ENCODE peak calls at places on chromosomes 6 and 20, in ten cellular contexts. One of them, this sample, is unnamed.

GRCh38 chr6:151160869-151161268 is 78.9 kb upstream of the AKAP12 start:
- DNase-seq in iris pigment epithelial cell: peak; percentile 49
- DNase-seq in stimulated activated CD4-positive, alpha-beta T cell treated with anti-CD3 and anti-CD28 coated beads, Interleukin-2, amount 100 ng/mL, for 48 hours: no peak
- DNase-seq in cortex of kidney: peak; percentile 5
- DNase-seq in epithelial cell of prostate: no peak
- DNase-seq in progenitor cell of endocrine pancreas: no peak
- DNase-seq in activated T-cell treated with anti-CD3 and anti-CD28 coated beads for 1 hour: no peak
- DNase-seq in stimulated activated naive CD8-positive, alpha-beta T cell treated with anti-CD3 and anti-CD28 coated beads, Interleukin-15, amount 100 ng/mL, for 72 hours: no peak
- DNase-seq in activated CD4-positive, alpha-beta T cell treated with anti-CD3 and anti-CD28 coated beads, Interleukin-2, amount 50 U/mL, for 24 hours: no peak
- DNase-seq in pons: no peak
- DNase-seq in this sample: no peak

GRCh38 chr6:102298066-102298465 is 904.6 kb downstream of the GRIK2 start:
- DNase-seq in stimulated activated naive CD8-positive, alpha-beta T cell treated with anti-CD3 and anti-CD28 coated beads, Interleukin-15, amount 100 ng/mL, for 72 hours: no peak
- DNase-seq in pons: no peak
- DNase-seq in epithelial cell of prostate: no peak
- DNase-seq in activated CD4-positive, alpha-beta T cell treated with anti-CD3 and anti-CD28 coated beads, Interleukin-2, amount 50 U/mL, for 24 hours: no peak
- DNase-seq in stimulated activated CD4-positive, alpha-beta T cell treated with anti-CD3 and anti-CD28 coated beads, Interleukin-2, amount 100 ng/mL, for 48 hours: no peak
- DNase-seq in activated T-cell treated with anti-CD3 and anti-CD28 coated beads for 1 hour: no peak
- DNase-seq in progenitor cell of endocrine pancreas: no peak
- DNase-seq in cortex of kidney: no peak
- DNase-seq in iris pigment epithelial cell: no peak
- DNase-seq in this sample: no peak

GRCh38 chr6:111441678-111442243 is 41.3 kb downstream of the REV3L start:
- DNase-seq in progenitor cell of endocrine pancreas: no peak
- DNase-seq in activated T-cell treated with anti-CD3 and anti-CD28 coated beads for 1 hour: no peak
- DNase-seq in epithelial cell of prostate: no peak
- DNase-seq in stimulated activated CD4-positive, alpha-beta T cell treated with anti-CD3 and anti-CD28 coated beads, Interleukin-2, amount 100 ng/mL, for 48 hours: no peak
- DNase-seq in cortex of kidney: no peak
- DNase-seq in activated CD4-positive, alpha-beta T cell treated with anti-CD3 and anti-CD28 coated beads, Interleukin-2, amount 50 U/mL, for 24 hours: no peak
- DNase-seq in stimulated activated naive CD8-positive, alpha-beta T cell treated with anti-CD3 and anti-CD28 coated beads, Interleukin-15, amount 100 ng/mL, for 72 hours: no peak
- DNase-seq in iris pigment epithelial cell: no peak
- DNase-seq in pons: peak; percentile 45
- DNase-seq in this sample: no peak

GRCh38 chr6:13724174-13724573 is 12.5 kb upstream of the RANBP9 start:
- DNase-seq in activated T-cell treated with anti-CD3 and anti-CD28 coated beads for 1 hour: no peak
- DNase-seq in iris pigment epithelial cell: no peak
- DNase-seq in stimulated activated CD4-positive, alpha-beta T cell treated with anti-CD3 and anti-CD28 coated beads, Interleukin-2, amount 100 ng/mL, for 48 hours: no peak
- DNase-seq in pons: no peak
- DNase-seq in activated CD4-positive, alpha-beta T cell treated with anti-CD3 and anti-CD28 coated beads, Interleukin-2, amount 50 U/mL, for 24 hours: no peak
- DNase-seq in epithelial cell of prostate: peak; percentile 60
- DNase-seq in progenitor cell of endocrine pancreas: no peak
- DNase-seq in stimulated activated naive CD8-positive, alpha-beta T cell treated with anti-CD3 and anti-CD28 coated beads, Interleukin-15, amount 100 ng/mL, for 72 hours: no peak
- DNase-seq in cortex of kidney: no peak
- DNase-seq in this sample: no peak

GRCh38 chr6:170186909-170187668 is 103.8 kb downstream of the DLL1 start:
- DNase-seq in activated T-cell treated with anti-CD3 and anti-CD28 coated beads for 1 hour: no peak
- DNase-seq in stimulated activated CD4-positive, alpha-beta T cell treated with anti-CD3 and anti-CD28 coated beads, Interleukin-2, amount 100 ng/mL, for 48 hours: no peak
- DNase-seq in activated CD4-positive, alpha-beta T cell treated with anti-CD3 and anti-CD28 coated beads, Interleukin-2, amount 50 U/mL, for 24 hours: no peak
- DNase-seq in progenitor cell of endocrine pancreas: no peak
- DNase-seq in cortex of kidney: no peak
- DNase-seq in stimulated activated naive CD8-positive, alpha-beta T cell treated with anti-CD3 and anti-CD28 coated beads, Interleukin-15, amount 100 ng/mL, for 72 hours: no peak
- DNase-seq in pons: no peak
- DNase-seq in epithelial cell of prostate: no peak
- DNase-seq in iris pigment epithelial cell: no peak
- DNase-seq in this sample: no peak

GRCh38 chr6:134316733-134317431 is 1.0 kb downstream of the SGK1 start:
- DNase-seq in epithelial cell of prostate: no peak
- DNase-seq in cortex of kidney: no peak
- DNase-seq in stimulated activated naive CD8-positive, alpha-beta T cell treated with anti-CD3 and anti-CD28 coated beads, Interleukin-15, amount 100 ng/mL, for 72 hours: no peak
- DNase-seq in activated T-cell treated with anti-CD3 and anti-CD28 coated beads for 1 hour: no peak
- DNase-seq in stimulated activated CD4-positive, alpha-beta T cell treated with anti-CD3 and anti-CD28 coated beads, Interleukin-2, amount 100 ng/mL, for 48 hours: no peak
- DNase-seq in iris pigment epithelial cell: no peak
- DNase-seq in activated CD4-positive, alpha-beta T cell treated with anti-CD3 and anti-CD28 coated beads, Interleukin-2, amount 50 U/mL, for 24 hours: no peak
- DNase-seq in pons: peak; percentile 79
- DNase-seq in progenitor cell of endocrine pancreas: no peak
- DNase-seq in this sample: no peak

GRCh38 chr6:158002951-158003853 is 21.5 kb downstream of the SYNJ2 start:
- DNase-seq in activated CD4-positive, alpha-beta T cell treated with anti-CD3 and anti-CD28 coated beads, Interleukin-2, amount 50 U/mL, for 24 hours: no peak
- DNase-seq in epithelial cell of prostate: no peak
- DNase-seq in progenitor cell of endocrine pancreas: no peak
- DNase-seq in pons: peak; percentile 60
- DNase-seq in stimulated activated naive CD8-positive, alpha-beta T cell treated with anti-CD3 and anti-CD28 coated beads, Interleukin-15, amount 100 ng/mL, for 72 hours: peak; percentile 49
- DNase-seq in activated T-cell treated with anti-CD3 and anti-CD28 coated beads for 1 hour: no peak
- DNase-seq in stimulated activated CD4-positive, alpha-beta T cell treated with anti-CD3 and anti-CD28 coated beads, Interleukin-2, amount 100 ng/mL, for 48 hours: no peak
- DNase-seq in iris pigment epithelial cell: peak; percentile 91
- DNase-seq in cortex of kidney: no peak
- DNase-seq in this sample: no peak

GRCh38 chr6:69976591-69977090 is 110.3 kb downstream of the COL19A1 start:
- DNase-seq in epithelial cell of prostate: no peak
- DNase-seq in iris pigment epithelial cell: no peak
- DNase-seq in progenitor cell of endocrine pancreas: no peak
- DNase-seq in pons: no peak
- DNase-seq in activated CD4-positive, alpha-beta T cell treated with anti-CD3 and anti-CD28 coated beads, Interleukin-2, amount 50 U/mL, for 24 hours: no peak
- DNase-seq in activated T-cell treated with anti-CD3 and anti-CD28 coated beads for 1 hour: no peak
- DNase-seq in stimulated activated naive CD8-positive, alpha-beta T cell treated with anti-CD3 and anti-CD28 coated beads, Interleukin-15, amount 100 ng/mL, for 72 hours: no peak
- DNase-seq in stimulated activated CD4-positive, alpha-beta T cell treated with anti-CD3 and anti-CD28 coated beads, Interleukin-2, amount 100 ng/mL, for 48 hours: no peak
- DNase-seq in cortex of kidney: no peak
- DNase-seq in this sample: no peak

GRCh38 chr6:21914121-21914973 is 320.8 kb downstream of the SOX4 start:
- DNase-seq in activated T-cell treated with anti-CD3 and anti-CD28 coated beads for 1 hour: peak; percentile 30
- DNase-seq in pons: no peak
- DNase-seq in cortex of kidney: no peak
- DNase-seq in stimulated activated naive CD8-positive, alpha-beta T cell treated with anti-CD3 and anti-CD28 coated beads, Interleukin-15, amount 100 ng/mL, for 72 hours: peak; percentile 41
- DNase-seq in epithelial cell of prostate: no peak
- DNase-seq in stimulated activated CD4-positive, alpha-beta T cell treated with anti-CD3 and anti-CD28 coated beads, Interleukin-2, amount 100 ng/mL, for 48 hours: peak; percentile 18
- DNase-seq in iris pigment epithelial cell: peak; percentile 77
- DNase-seq in progenitor cell of endocrine pancreas: no peak
- DNase-seq in activated CD4-positive, alpha-beta T cell treated with anti-CD3 and anti-CD28 coated beads, Interleukin-2, amount 50 U/mL, for 24 hours: peak; percentile 3
- DNase-seq in this sample: no peak

GRCh38 chr20:24837721-24838456 is 111.2 kb upstream of the CST7 start:
- DNase-seq in iris pigment epithelial cell: peak; percentile 27
- DNase-seq in cortex of kidney: no peak
- DNase-seq in activated CD4-positive, alpha-beta T cell treated with anti-CD3 and anti-CD28 coated beads, Interleukin-2, amount 50 U/mL, for 24 hours: no peak
- DNase-seq in epithelial cell of prostate: peak; percentile 27
- DNase-seq in pons: no peak
- DNase-seq in activated T-cell treated with anti-CD3 and anti-CD28 coated beads for 1 hour: no peak
- DNase-seq in stimulated activated naive CD8-positive, alpha-beta T cell treated with anti-CD3 and anti-CD28 coated beads, Interleukin-15, amount 100 ng/mL, for 72 hours: no peak
- DNase-seq in progenitor cell of endocrine pancreas: no peak
- DNase-seq in stimulated activated CD4-positive, alpha-beta T cell treated with anti-CD3 and anti-CD28 coated beads, Interleukin-2, amount 100 ng/mL, for 48 hours: no peak
- DNase-seq in this sample: no peak

GRCh38 chr6:162032620-162033019 is 694.9 kb downstream of the PRKN start:
- DNase-seq in cortex of kidney: no peak
- DNase-seq in iris pigment epithelial cell: peak; percentile 21
- DNase-seq in pons: no peak
- DNase-seq in activated CD4-positive, alpha-beta T cell treated with anti-CD3 and anti-CD28 coated beads, Interleukin-2, amount 50 U/mL, for 24 hours: no peak
- DNase-seq in stimulated activated naive CD8-positive, alpha-beta T cell treated with anti-CD3 and anti-CD28 coated beads, Interleukin-15, amount 100 ng/mL, for 72 hours: no peak
- DNase-seq in progenitor cell of endocrine pancreas: no peak
- DNase-seq in stimulated activated CD4-positive, alpha-beta T cell treated with anti-CD3 and anti-CD28 coated beads, Interleukin-2, amount 100 ng/mL, for 48 hours: no peak
- DNase-seq in activated T-cell treated with anti-CD3 and anti-CD28 coated beads for 1 hour: no peak
- DNase-seq in epithelial cell of prostate: no peak
- DNase-seq in this sample: no peak

GRCh38 chr20:37526238-37526838 is 1.3 kb downstream of the BLCAP start:
- DNase-seq in stimulated activated CD4-positive, alpha-beta T cell treated with anti-CD3 and anti-CD28 coated beads, Interleukin-2, amount 100 ng/mL, for 48 hours: no peak
- DNase-seq in iris pigment epithelial cell: peak; percentile 59
- DNase-seq in cortex of kidney: no peak
- DNase-seq in activated CD4-positive, alpha-beta T cell treated with anti-CD3 and anti-CD28 coated beads, Interleukin-2, amount 50 U/mL, for 24 hours: no peak
- DNase-seq in epithelial cell of prostate: no peak
- DNase-seq in pons: no peak
- DNase-seq in stimulated activated naive CD8-positive, alpha-beta T cell treated with anti-CD3 and anti-CD28 coated beads, Interleukin-15, amount 100 ng/mL, for 72 hours: no peak
- DNase-seq in activated T-cell treated with anti-CD3 and anti-CD28 coated beads for 1 hour: no peak
- DNase-seq in progenitor cell of endocrine pancreas: no peak
- DNase-seq in this sample: no peak

GRCh38 chr6:16654703-16655102 is 106.6 kb downstream of the ATXN1 start:
- DNase-seq in iris pigment epithelial cell: peak; percentile 54
- DNase-seq in progenitor cell of endocrine pancreas: no peak
- DNase-seq in cortex of kidney: no peak
- DNase-seq in pons: no peak
- DNase-seq in epithelial cell of prostate: no peak
- DNase-seq in activated CD4-positive, alpha-beta T cell treated with anti-CD3 and anti-CD28 coated beads, Interleukin-2, amount 50 U/mL, for 24 hours: no peak
- DNase-seq in stimulated activated CD4-positive, alpha-beta T cell treated with anti-CD3 and anti-CD28 coated beads, Interleukin-2, amount 100 ng/mL, for 48 hours: no peak
- DNase-seq in activated T-cell treated with anti-CD3 and anti-CD28 coated beads for 1 hour: no peak
- DNase-seq in stimulated activated naive CD8-positive, alpha-beta T cell treated with anti-CD3 and anti-CD28 coated beads, Interleukin-15, amount 100 ng/mL, for 72 hours: no peak
- DNase-seq in this sample: no peak

GRCh38 chr20:61436268-61436667 is 184.2 kb downstream of the CDH4 start:
- DNase-seq in stimulated activated CD4-positive, alpha-beta T cell treated with anti-CD3 and anti-CD28 coated beads, Interleukin-2, amount 100 ng/mL, for 48 hours: no peak
- DNase-seq in progenitor cell of endocrine pancreas: no peak
- DNase-seq in pons: no peak
- DNase-seq in stimulated activated naive CD8-positive, alpha-beta T cell treated with anti-CD3 and anti-CD28 coated beads, Interleukin-15, amount 100 ng/mL, for 72 hours: no peak
- DNase-seq in epithelial cell of prostate: peak; percentile 8
- DNase-seq in cortex of kidney: no peak
- DNase-seq in iris pigment epithelial cell: peak; percentile 10
- DNase-seq in activated T-cell treated with anti-CD3 and anti-CD28 coated beads for 1 hour: no peak
- DNase-seq in activated CD4-positive, alpha-beta T cell treated with anti-CD3 and anti-CD28 coated beads, Interleukin-2, amount 50 U/mL, for 24 hours: no peak
- DNase-seq in this sample: no peak

GRCh38 chr6:28542440-28543293 is 17.0 kb downstream of the GPX5 start:
- DNase-seq in activated T-cell treated with anti-CD3 and anti-CD28 coated beads for 1 hour: peak; percentile 41
- DNase-seq in epithelial cell of prostate: peak; percentile 55
- DNase-seq in stimulated activated naive CD8-positive, alpha-beta T cell treated with anti-CD3 and anti-CD28 coated beads, Interleukin-15, amount 100 ng/mL, for 72 hours: peak; percentile 71
- DNase-seq in pons: peak; percentile 32
- DNase-seq in iris pigment epithelial cell: peak; percentile 88
- DNase-seq in activated CD4-positive, alpha-beta T cell treated with anti-CD3 and anti-CD28 coated beads, Interleukin-2, amount 50 U/mL, for 24 hours: peak; percentile 12
- DNase-seq in cortex of kidney: no peak
- DNase-seq in progenitor cell of endocrine pancreas: peak; percentile 64
- DNase-seq in stimulated activated CD4-positive, alpha-beta T cell treated with anti-CD3 and anti-CD28 coated beads, Interleukin-2, amount 100 ng/mL, for 48 hours: peak; percentile 57
- DNase-seq in this sample: peak; percentile 19

GRCh38 chr20:53126185-53126584 is 154.0 kb downstream of the TSHZ2 start:
- DNase-seq in stimulated activated naive CD8-positive, alpha-beta T cell treated with anti-CD3 and anti-CD28 coated beads, Interleukin-15, amount 100 ng/mL, for 72 hours: no peak
- DNase-seq in iris pigment epithelial cell: no peak
- DNase-seq in epithelial cell of prostate: no peak
- DNase-seq in pons: no peak
- DNase-seq in progenitor cell of endocrine pancreas: no peak
- DNase-seq in activated T-cell treated with anti-CD3 and anti-CD28 coated beads for 1 hour: no peak
- DNase-seq in cortex of kidney: no peak
- DNase-seq in stimulated activated CD4-positive, alpha-beta T cell treated with anti-CD3 and anti-CD28 coated beads, Interleukin-2, amount 100 ng/mL, for 48 hours: no peak
- DNase-seq in activated CD4-positive, alpha-beta T cell treated with anti-CD3 and anti-CD28 coated beads, Interleukin-2, amount 50 U/mL, for 24 hours: no peak
- DNase-seq in this sample: no peak

GRCh38 chr6:111921108-111921507 is 47.9 kb upstream of the FYN start:
- DNase-seq in activated T-cell treated with anti-CD3 and anti-CD28 coated beads for 1 hour: no peak
- DNase-seq in activated CD4-positive, alpha-beta T cell treated with anti-CD3 and anti-CD28 coated beads, Interleukin-2, amount 50 U/mL, for 24 hours: no peak
- DNase-seq in progenitor cell of endocrine pancreas: no peak
- DNase-seq in stimulated activated naive CD8-positive, alpha-beta T cell treated with anti-CD3 and anti-CD28 coated beads, Interleukin-15, amount 100 ng/mL, for 72 hours: no peak
- DNase-seq in stimulated activated CD4-positive, alpha-beta T cell treated with anti-CD3 and anti-CD28 coated beads, Interleukin-2, amount 100 ng/mL, for 48 hours: no peak
- DNase-seq in epithelial cell of prostate: no peak
- DNase-seq in iris pigment epithelial cell: no peak
- DNase-seq in pons: no peak
- DNase-seq in cortex of kidney: no peak
- DNase-seq in this sample: no peak

GRCh38 chr6:137283940-137284910 is 65.0 kb upstream of the IFNGR1 start:
- DNase-seq in stimulated activated naive CD8-positive, alpha-beta T cell treated with anti-CD3 and anti-CD28 coated beads, Interleukin-15, amount 100 ng/mL, for 72 hours: no peak
- DNase-seq in progenitor cell of endocrine pancreas: no peak
- DNase-seq in epithelial cell of prostate: no peak
- DNase-seq in activated T-cell treated with anti-CD3 and anti-CD28 coated beads for 1 hour: no peak
- DNase-seq in cortex of kidney: no peak
- DNase-seq in activated CD4-positive, alpha-beta T cell treated with anti-CD3 and anti-CD28 coated beads, Interleukin-2, amount 50 U/mL, for 24 hours: no peak
- DNase-seq in pons: peak; percentile 72
- DNase-seq in iris pigment epithelial cell: peak; percentile 46
- DNase-seq in stimulated activated CD4-positive, alpha-beta T cell treated with anti-CD3 and anti-CD28 coated beads, Interleukin-2, amount 100 ng/mL, for 48 hours: no peak
- DNase-seq in this sample: peak; percentile 9

GRCh38 chr6:6006428-6007310 is at the start of gene NRN1:
- DNase-seq in activated T-cell treated with anti-CD3 and anti-CD28 coated beads for 1 hour: no peak
- DNase-seq in cortex of kidney: no peak
- DNase-seq in iris pigment epithelial cell: no peak
- DNase-seq in pons: no peak
- DNase-seq in activated CD4-positive, alpha-beta T cell treated with anti-CD3 and anti-CD28 coated beads, Interleukin-2, amount 50 U/mL, for 24 hours: no peak
- DNase-seq in progenitor cell of endocrine pancreas: no peak
- DNase-seq in epithelial cell of prostate: no peak
- DNase-seq in stimulated activated naive CD8-positive, alpha-beta T cell treated with anti-CD3 and anti-CD28 coated beads, Interleukin-15, amount 100 ng/mL, for 72 hours: no peak
- DNase-seq in stimulated activated CD4-positive, alpha-beta T cell treated with anti-CD3 and anti-CD28 coated beads, Interleukin-2, amount 100 ng/mL, for 48 hours: no peak
- DNase-seq in this sample: no peak

GRCh38 chr6:84007871-84008270 is 25.7 kb upstream of the MRAP2 start:
- DNase-seq in pons: no peak
- DNase-seq in progenitor cell of endocrine pancreas: no peak
- DNase-seq in cortex of kidney: no peak
- DNase-seq in activated CD4-positive, alpha-beta T cell treated with anti-CD3 and anti-CD28 coated beads, Interleukin-2, amount 50 U/mL, for 24 hours: no peak
- DNase-seq in stimulated activated naive CD8-positive, alpha-beta T cell treated with anti-CD3 and anti-CD28 coated beads, Interleukin-15, amount 100 ng/mL, for 72 hours: no peak
- DNase-seq in activated T-cell treated with anti-CD3 and anti-CD28 coated beads for 1 hour: no peak
- DNase-seq in iris pigment epithelial cell: no peak
- DNase-seq in stimulated activated CD4-positive, alpha-beta T cell treated with anti-CD3 and anti-CD28 coated beads, Interleukin-2, amount 100 ng/mL, for 48 hours: no peak
- DNase-seq in epithelial cell of prostate: no peak
- DNase-seq in this sample: no peak

GRCh38 chr6:30192076-30192475 is 21.1 kb downstream of the TRIM26 start:
- DNase-seq in stimulated activated naive CD8-positive, alpha-beta T cell treated with anti-CD3 and anti-CD28 coated beads, Interleukin-15, amount 100 ng/mL, for 72 hours: no peak
- DNase-seq in cortex of kidney: no peak
- DNase-seq in activated CD4-positive, alpha-beta T cell treated with anti-CD3 and anti-CD28 coated beads, Interleukin-2, amount 50 U/mL, for 24 hours: no peak
- DNase-seq in pons: no peak
- DNase-seq in activated T-cell treated with anti-CD3 and anti-CD28 coated beads for 1 hour: no peak
- DNase-seq in progenitor cell of endocrine pancreas: no peak
- DNase-seq in iris pigment epithelial cell: peak; percentile 47
- DNase-seq in stimulated activated CD4-positive, alpha-beta T cell treated with anti-CD3 and anti-CD28 coated beads, Interleukin-2, amount 100 ng/mL, for 48 hours: no peak
- DNase-seq in epithelial cell of prostate: no peak
- DNase-seq in this sample: no peak